ENCODE peak calls at places on chromosomes 7 and 10, in ten cellular contexts. E is CD4-positive, alpha-beta T cell; X is adrenal gland; N is fibroblast of mammary gland; Y is psoas muscle; Q is BJ; O is osteocyte; U is fibroblast of villous mesenchyme; Z is HFFc6; S is ovary. G is an unnamed sample.

GRCh38 chr7:5420108-5420840 is 3.4 kb downstream of the TNRC18 start:
- DNase-seq in U (no peak), S (no peak), Z (no peak), Q (no peak), E (no peak), N (no peak), X (peak), O (no peak), Y (peak), G (no peak)

GRCh38 chr10:107914450-107915276 is 750.2 kb upstream of the SORCS1 start:
- DNase-seq in E (no peak), S (no peak), Y (no peak), Z (no peak), O (no peak), X (no peak), Q (no peak), N (peak), U (peak), G (no peak)

GRCh38 chr10:25017247-25017590 is 807 bp downstream of the THNSL1 start:
- DNase-seq in X (peak), Z (no peak), Y (no peak), O (no peak), S (peak), Q (no peak), U (no peak), E (peak), N (no peak), G (no peak)

GRCh38 chr10:110317866-110318850 is 13.4 kb upstream of the SMNDC1 start:
- DNase-seq in Y (no peak), E (no peak), U (no peak), Q (no peak), Z (no peak), O (no peak), X (no peak), S (no peak), N (no peak), G (no peak)

GRCh38 chr10:11005626-11006427 is 11.8 kb upstream of the CELF2 start:
- DNase-seq in N (no peak), U (no peak), E (no peak), Y (no peak), Z (no peak), Q (no peak), O (no peak), S (no peak), X (no peak), G (no peak)

GRCh38 chr10:3873728-3874461 is 88.9 kb upstream of the KLF6 start:
- DNase-seq in S (no peak), Y (no peak), O (no peak), E (no peak), N (peak), U (peak), Z (peak), X (no peak), Q (no peak), G (peak)

GRCh38 chr10:7551891-7552731 is 114.7 kb downstream of the ITIH5 start:
- DNase-seq in N (no peak), E (no peak), S (no peak), Q (no peak), Y (no peak), O (no peak), Z (no peak), U (no peak), X (no peak), G (no peak)

GRCh38 chr10:83886871-83887270 is 252.4 kb upstream of the GHITM start:
- DNase-seq in X (no peak), Z (no peak), E (no peak), Q (no peak), U (no peak), S (no peak), O (no peak), Y (no peak), N (no peak), G (no peak)

GRCh38 chr10:86371691-86372090 is 5.1 kb upstream of the GRID1 start:
- DNase-seq in X (no peak), Q (no peak), Z (no peak), U (no peak), N (no peak), O (peak), E (no peak), Y (no peak), S (no peak), G (no peak)

GRCh38 chr10:51073461-51074237 is 638 bp upstream of the PRKG1 start:
- DNase-seq in N (no peak), U (no peak), Y (peak), Q (no peak), Z (no peak), E (no peak), S (peak), O (no peak), X (peak), G (no peak)
- TF ChIP-seq CTCF in N (no peak), U (no peak), Y (no peak), Q (no peak), Z (no peak), E (no peak), S (no peak), O (no peak), X (no peak), G (peak)

GRCh38 chr7:82625377-82625776 is 181.8 kb upstream of the CACNA2D1 start:
- DNase-seq in O (no peak), Y (no peak), U (no peak), N (peak), S (no peak), X (no peak), E (no peak), Z (no peak), Q (no peak), G (no peak)
- TF ChIP-seq CTCF in O (no peak), Y (no peak), U (no peak), N (peak), S (no peak), X (no peak), E (no peak), Z (peak), Q (no peak), G (no peak)

GRCh38 chr7:27329917-27330316 is 87.3 kb downstream of the EVX1 start:
- DNase-seq in O (no peak), U (no peak), E (no peak), Z (no peak), N (peak), Q (no peak), Y (no peak), S (no peak), X (no peak), G (no peak)
- TF ChIP-seq CTCF in O (no peak), U (no peak), E (no peak), Z (peak), N (peak), Q (no peak), Y (no peak), S (no peak), X (peak), G (peak)

GRCh38 chr10:14617850-14618249 is 156.8 kb downstream of the FAM107B start:
- DNase-seq in O (no peak), U (peak), Q (no peak), Y (no peak), N (peak), E (no peak), X (no peak), S (no peak), Z (no peak), G (no peak)
- TF ChIP-seq CTCF in O (no peak), U (peak), Q (peak), Y (no peak), N (peak), E (no peak), X (no peak), S (no peak), Z (peak), G (peak)

DNA sequence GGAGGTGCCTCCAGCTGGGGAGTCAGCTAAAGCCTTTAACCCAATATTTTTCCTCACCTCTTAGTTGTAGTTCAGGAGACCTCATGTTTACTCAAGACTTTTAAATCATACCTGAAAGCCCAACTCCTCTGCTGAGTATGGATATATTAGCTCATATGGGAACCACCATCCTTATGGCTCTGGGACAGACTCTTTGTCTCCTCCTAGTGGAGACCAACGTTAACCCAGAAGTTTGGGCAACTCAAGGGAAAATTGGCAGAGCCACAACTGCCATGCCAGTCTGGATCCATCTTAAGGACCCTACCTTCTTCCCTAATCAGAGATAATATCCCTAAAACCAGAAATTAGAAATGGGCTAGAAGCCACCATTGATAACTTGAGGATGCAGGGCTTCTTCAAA is 80.8 kb downstream of the TMEM106B start:
- DNase-seq in N (peak), Y (no peak), E (no peak), Z (no peak), O (no peak), U (peak), Q (no peak), X (no peak), S (no peak), G (no peak)
- TF ChIP-seq CTCF in N (peak), Y (no peak), E (peak), Z (no peak), O (peak), U (peak), Q (peak), X (no peak), S (no peak), G (no peak)

GRCh38 chr10:95906675-95907453 is 911 bp upstream of the CC2D2B start:
- DNase-seq in Y (peak), N (peak), S (peak), Z (peak), Q (peak), U (peak), X (peak), E (peak), O (no peak), G (peak)
- TF ChIP-seq CTCF in Y (no peak), N (peak), S (no peak), Z (no peak), Q (peak), U (peak), X (no peak), E (no peak), O (peak), G (peak)

G was measured in AG09319.